ENCODE peak calls at places on chromosomes 12 and 14, in five cellular contexts. H is upper lobe of right lung; C is ovary; F is CD4-positive, CD25-positive, alpha-beta regulatory T cell; E is neuronal stem cell. U is an unnamed sample. For H3K36me3 and H3K4me1, the result is how much of the 10 kb centered on the place peaks cover.

GRCh38 chr14:73696466-73697390 is 17.5 kb downstream of the PNMA1 start:
- DNase-seq in H (no peak), C (no peak), F (no peak), E (no peak), U (no peak)

GRCh38 chr12:132596016-132596415 is 14.4 kb downstream of the LRCOL1 start:
- DNase-seq in H (no peak), C (peak), F (no peak), E (no peak), U (no peak)

GRCh38 chr12:27185234-27186045 is 58.6 kb upstream of the STK38L start:
- DNase-seq in H (no peak), C (no peak), F (no peak), E (no peak), U (no peak)

GRCh38 chr12:88391556-88391955 is 188.7 kb downstream of the KITLG start:
- DNase-seq in H (no peak), C (no peak), F (no peak), E (no peak), U (no peak)

GRCh38 chr12:52029686-52030085 is 21.6 kb upstream of the NR4A1 start:
- DNase-seq in H (no peak), C (no peak), F (no peak), E (peak), U (no peak)

GRCh38 chr12:97075583-97076268 is 168.7 kb downstream of the NEDD1 start:
- DNase-seq in H (no peak), C (no peak), F (no peak), E (peak), U (no peak)

GRCh38 chr14:23632461-23633159 is 3.6 kb upstream of the DHRS2 start:
- DNase-seq in H (no peak), C (no peak), F (no peak), E (peak), U (no peak)

GRCh38 chr12:104929926-104930325 is 28.2 kb downstream of the SLC41A2 start:
- DNase-seq in H (no peak), C (no peak), F (no peak), E (no peak), U (no peak)

GRCh38 chr14:24171422-24172260 is at the start of gene REC8:
- DNase-seq in H (peak), C (peak), F (peak), E (peak), U (peak)

GRCh38 chr12:72723732-72724131 is 451.6 kb downstream of the TRHDE start:
- DNase-seq in H (no peak), C (no peak), F (no peak), E (no peak), U (no peak)

GRCh38 chr14:21219561-21220111 is 49.6 kb downstream of the HNRNPC start:
- DNase-seq in H (no peak), C (no peak), F (no peak), E (no peak), U (no peak)

GRCh38 chr14:32711103-32711680 is 227.5 kb upstream of the NPAS3 start:
- DNase-seq in H (no peak), C (no peak), F (no peak), E (peak), U (no peak)

GRCh38 chr12:26691234-26691970 is 141.6 kb downstream of the ITPR2 start:
- DNase-seq in H (no peak), C (peak), F (no peak), E (peak), U (no peak)

GRCh38 chr12:15834575-15834974 is 45.4 kb upstream of the EPS8 start:
- DNase-seq in H (no peak), C (no peak), F (no peak), E (no peak), U (no peak)

GRCh38 chr12:6635375-6635855 is 344 bp downstream of the LPAR5 start:
- DNase-seq in H (no peak), C (no peak), F (no peak), E (no peak), U (no peak)

GRCh38 chr14:81509838-81510452 is 23.7 kb downstream of the SEL1L start:
- DNase-seq in H (no peak), C (no peak), F (no peak), E (no peak), U (no peak)

GRCh38 chr12:102760322-102760721 is 156.7 kb downstream of the PAH start:
- DNase-seq in H (no peak), C (no peak), F (no peak), E (no peak), U (no peak)

GRCh38 chr14:87156878-87157277 is 836.1 kb downstream of the GALC start:
- DNase-seq in H (no peak), C (no peak), F (no peak), E (no peak), U (no peak)

GRCh38 chr14:87155850-87156491 is 837.0 kb downstream of the GALC start:
- DNase-seq in H (no peak), C (no peak), F (no peak), E (no peak), U (no peak)

GRCh38 chr14:87161502-87161901 is 831.5 kb downstream of the GALC start:
- DNase-seq in H (no peak), C (no peak), F (no peak), E (no peak), U (no peak)

GRCh38 chr14:87160964-87161363 is 832.0 kb downstream of the GALC start:
- DNase-seq in H (no peak), C (no peak), F (no peak), E (no peak), U (no peak)
- H3K4me3 ChIP-seq in H (no peak), C (no peak), F (no peak), E (no peak), U (no peak)

GRCh38 chr14:92161521-92161920 is 39.8 kb downstream of the CPSF2 start:
- DNase-seq in H (no peak), C (no peak), F (no peak), E (no peak), U (no peak)
- H3K36me3 ChIP-seq in H (half or more), C (under half), F (half or more), E (under half), U (half or more)

DNA sequence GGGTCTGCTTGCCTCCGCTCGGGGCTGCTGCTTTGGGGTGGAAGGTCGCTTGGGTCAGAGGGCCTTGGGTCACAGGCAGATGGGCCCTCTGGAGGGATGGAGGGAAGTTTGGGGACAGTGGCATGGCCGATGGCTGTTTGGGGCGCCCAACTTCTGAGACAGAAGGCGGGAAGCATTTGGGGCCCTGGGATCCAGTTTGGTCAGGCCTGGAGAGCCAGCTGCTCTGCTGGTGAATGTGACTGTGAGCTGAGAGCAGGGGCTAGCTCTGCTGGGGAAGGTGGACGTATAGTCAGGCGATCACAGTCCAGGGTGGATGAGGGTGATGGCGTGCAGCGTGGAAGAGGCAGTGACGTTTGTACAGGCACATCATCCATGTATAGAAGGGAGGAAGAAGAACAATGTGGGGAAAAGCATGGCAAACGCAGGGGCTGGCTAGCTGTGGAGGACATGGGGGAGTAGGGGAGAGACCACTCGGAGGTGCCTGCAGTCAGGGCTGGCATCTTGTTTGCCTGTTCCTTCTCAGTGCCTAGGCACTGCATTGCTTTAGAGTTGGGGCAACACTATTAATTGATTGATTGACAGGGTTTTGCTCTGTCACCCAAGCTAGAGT is 57.5 kb downstream of the TSPAN9 start:
- DNase-seq in H (no peak), C (no peak), F (no peak), E (no peak), U (no peak)
- H3K4me1 ChIP-seq in H (half or more), C (under half), F (under half), E (under half), U (under half)

GRCh38 chr12:56411781-56412639 is 37.2 kb downstream of the TIMELESS start:
- DNase-seq in H (no peak), C (no peak), F (no peak), E (no peak), U (no peak)
- H3K4me3 ChIP-seq in H (no peak), C (no peak), F (no peak), E (peak), U (no peak)

DNA sequence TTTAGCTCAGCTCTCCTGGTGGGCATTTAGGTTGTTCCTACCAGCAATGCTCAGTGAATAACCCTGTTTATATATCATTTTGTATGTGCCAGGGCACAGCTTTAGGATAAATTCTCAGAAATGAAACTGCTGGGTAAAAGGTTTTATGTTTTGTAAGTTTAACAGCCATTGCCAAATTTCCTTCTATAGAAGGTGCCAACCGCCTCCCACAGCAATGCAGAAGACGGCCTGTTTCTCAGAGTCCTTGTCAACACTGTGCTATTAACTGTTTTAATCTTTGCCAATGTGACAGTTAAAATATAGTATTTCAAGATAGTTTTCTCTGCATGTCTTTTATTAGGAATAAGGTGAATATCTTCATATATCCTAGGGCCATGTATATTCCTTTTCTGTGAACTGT is 65.0 kb downstream of the PPP1R13B start:
- DNase-seq in H (no peak), C (no peak), F (no peak), E (no peak), U (no peak)
- H3K36me3 ChIP-seq in H (under half), C (under half), F (under half), E (under half), U (under half)

U was measured in ascending aorta.